ENCODE peak calls at places on chromosomes 6 and 20, in seven cellular contexts. H, P, I, L, K, T and O are unnamed samples.

GRCh38 chr6:136666041-136666440 is 115.8 kb upstream of the MAP7 start:
- DNase-seq in L (no peak), T (no peak), I (no peak), H (no peak), P (no peak), K (no peak), O (no peak)

GRCh38 chr6:131923356-131923755 is 27.8 kb downstream of the CCN2 start:
- DNase-seq in T (peak; percentile 66), P (peak; percentile 51), L (peak; percentile 65), K (no peak), I (no peak), H (no peak), O (peak; percentile 67)

GRCh38 chr6:29696147-29697129 is 15.5 kb upstream of the ZFP57 start:
- DNase-seq in L (no peak), K (no peak), P (no peak), T (no peak), H (no peak), I (no peak), O (no peak)

GRCh38 chr6:95515975-95516374 is 61.4 kb upstream of the MANEA start:
- DNase-seq in I (no peak), T (no peak), P (no peak), L (no peak), K (no peak), H (no peak), O (no peak)

GRCh38 chr20:37275125-37275524 is 13.5 kb upstream of the GHRH start:
- DNase-seq in T (no peak), L (no peak), P (no peak), K (no peak), H (no peak), I (no peak), O (no peak)

GRCh38 chr6:138491020-138491419 is 8.3 kb downstream of the NHSL1 start:
- DNase-seq in H (no peak), P (no peak), I (no peak), T (no peak), L (no peak), K (no peak), O (no peak)

GRCh38 chr6:37485259-37485658 is 14.4 kb downstream of the CCDC167 start:
- DNase-seq in L (peak; percentile 69), H (no peak), K (no peak), P (no peak), T (no peak), I (no peak), O (no peak)

GRCh38 chr20:33649201-33649631 is 12.9 kb upstream of the C20orf144 start:
- DNase-seq in P (peak; percentile 37), H (peak; percentile 68), K (no peak), T (no peak), L (no peak), I (no peak), O (peak; percentile 31)

GRCh38 chr20:17810847-17811604 is 111.3 kb downstream of the BANF2 start:
- DNase-seq in H (no peak), T (no peak), L (no peak), K (no peak), P (no peak), I (no peak), O (no peak)

GRCh38 chr6:91730710-91731109 is 1143.8 kb upstream of the MAP3K7 start:
- DNase-seq in K (no peak), T (no peak), I (no peak), P (no peak), L (no peak), H (no peak), O (no peak)

GRCh38 chr20:59822291-59823029 is 111.0 kb downstream of the SYCP2 start:
- DNase-seq in L (no peak), I (no peak), P (no peak), T (no peak), H (peak; percentile 39), K (no peak), O (no peak)

GRCh38 chr6:75337805-75338204 is 53.2 kb upstream of the TMEM30A start:
- DNase-seq in P (no peak), K (no peak), I (no peak), L (no peak), H (no peak), T (no peak), O (no peak)

GRCh38 chr6:80163754-80164187 is 57.3 kb downstream of the BCKDHB start:
- DNase-seq in T (no peak), K (no peak), P (no peak), I (no peak), L (no peak), H (no peak), O (no peak)

GRCh38 chr6:87588756-87589407 is 905 bp downstream of the RARS2 start:
- DNase-seq in T (no peak), H (no peak), I (no peak), K (no peak), L (no peak), P (no peak), O (no peak)

GRCh38 chr20:3051385-3052019 is 5.7 kb downstream of the MRPS26 start:
- DNase-seq in I (no peak), L (no peak), T (no peak), H (no peak), P (no peak), K (no peak), O (no peak)

GRCh38 chr6:154230910-154231595 is 125.5 kb downstream of the IPCEF1 start:
- DNase-seq in P (no peak), K (no peak), H (no peak), T (no peak), L (no peak), I (no peak), O (no peak)

GRCh38 chr20:2179233-2179580 is 77.6 kb downstream of the STK35 start:
- DNase-seq in T (no peak), H (no peak), I (no peak), L (no peak), P (no peak), K (no peak), O (no peak)

GRCh38 chr20:10857362-10858070 is 183.7 kb upstream of the JAG1 start:
- DNase-seq in P (peak; percentile 21), H (no peak), T (peak; percentile 53), I (peak; percentile 70), K (peak; percentile 68), L (no peak), O (peak; percentile 13)

GRCh38 chr6:52337633-52338290 is 24.2 kb upstream of the PAQR8 start:
- DNase-seq in T (no peak), L (no peak), I (no peak), P (no peak), H (no peak), K (no peak), O (no peak)

GRCh38 chr6:5305968-5306626 is 44.8 kb downstream of the FARS2 start:
- DNase-seq in T (no peak), P (no peak), L (no peak), I (no peak), H (no peak), K (no peak), O (no peak)

GRCh38 chr6:14635195-14635594 is 517.6 kb downstream of the CD83 start:
- DNase-seq in T (no peak), K (no peak), H (peak; percentile 86), P (no peak), I (no peak), L (no peak), O (no peak)

GRCh38 chr20:17914957-17915356 is 53.6 kb downstream of the SNX5 start:
- DNase-seq in I (no peak), P (no peak), T (no peak), L (no peak), K (no peak), H (no peak), O (no peak)

GRCh38 chr6:14094721-14095120 is 22.9 kb upstream of the CD83 start:
- DNase-seq in K (no peak), H (no peak), T (no peak), L (no peak), P (no peak), I (no peak), O (no peak)

GRCh38 chr6:25387483-25387882 is 108.3 kb downstream of the CARMIL1 start:
- DNase-seq in T (no peak), K (no peak), L (no peak), I (no peak), H (no peak), P (no peak), O (no peak)

DNA sequence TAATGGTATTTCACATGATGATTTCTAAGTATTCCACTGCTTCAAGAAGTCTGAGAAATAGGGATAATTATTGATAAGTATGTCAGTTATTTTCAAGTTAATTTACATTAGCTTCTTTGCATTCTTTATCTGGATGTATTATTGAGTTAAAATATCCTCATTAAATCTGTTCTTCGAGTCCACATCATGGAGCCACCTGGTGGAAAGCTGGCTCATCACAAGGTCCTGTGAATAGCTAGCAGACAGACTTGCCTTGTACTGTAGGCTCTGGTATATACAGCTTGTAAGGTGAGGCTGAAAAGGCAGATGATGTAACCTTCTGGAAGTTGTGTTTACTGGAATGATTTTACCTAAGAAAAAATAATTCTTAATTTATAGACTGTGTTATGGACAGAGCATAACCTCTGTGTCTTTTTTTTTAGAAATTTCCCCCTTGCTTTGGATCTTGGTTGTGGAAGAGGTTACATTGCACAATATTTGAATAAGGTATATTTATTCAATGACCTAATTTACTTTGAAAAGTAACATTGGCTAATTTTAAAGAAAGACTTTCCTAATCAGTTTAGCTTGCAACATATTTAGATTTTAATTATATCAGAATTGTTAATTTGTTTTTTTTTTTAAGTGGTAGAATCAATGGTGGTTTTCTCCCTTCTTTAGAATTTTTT is 3.5 kb downstream of the NDUFAF5 start:
- DNase-seq in P (peak; percentile 18), I (peak; percentile 65), H (no peak), T (peak; percentile 32), K (no peak), L (peak; percentile 19), O (peak; percentile 61)
- TF ChIP-seq CTCF in P (peak; percentile 37), I (peak; percentile 55), H (peak; percentile 22), T (peak; percentile 39), K (no peak), L (peak; percentile 43), O (peak; percentile 48)

GRCh38 chr6:68273297-68273696 is 361.8 kb upstream of the ADGRB3 start:
- DNase-seq in P (no peak), K (no peak), I (no peak), H (no peak), L (no peak), T (no peak), O (no peak)
- H3K4me1 ChIP-seq in P (no peaks in the 10 kb centered on the region), K (no peaks in the 10 kb centered on the region), I (no peaks in the 10 kb centered on the region), H (no peaks in the 10 kb centered on the region), L (no peaks in the 10 kb centered on the region), T (no peaks in the 10 kb centered on the region), O (no peaks in the 10 kb centered on the region)

GRCh38 chr6:32177182-32177787 is 920 bp upstream of the RNF5 start:
- DNase-seq in I (no peak), K (no peak), P (peak; percentile 56), T (no peak), L (peak; percentile 52), H (no peak), O (no peak)
- TF ChIP-seq POLR2A in I (peak; percentile 35), K (peak; percentile 29), P (peak; percentile 63), T (peak; percentile 7), L (peak; percentile 62), H (no peak), O (peak; percentile 35)

GRCh38 chr6:133683603-133684002 is 205.3 kb upstream of the TCF21 start:
- DNase-seq in I (no peak), K (no peak), P (no peak), L (no peak), T (no peak), H (no peak), O (no peak)

GRCh38 chr6:133680994-133681393 is 207.9 kb upstream of the TCF21 start:
- DNase-seq in H (no peak), K (no peak), I (no peak), L (no peak), T (no peak), P (no peak), O (no peak)

GRCh38 chr6:133681880-133682279 is 207.0 kb upstream of the TCF21 start:
- DNase-seq in K (no peak), H (no peak), T (no peak), I (no peak), P (no peak), L (no peak), O (no peak)

GRCh38 chr6:133682506-133683290 is 206.2 kb upstream of the TCF21 start:
- DNase-seq in T (no peak), H (no peak), K (no peak), L (no peak), P (no peak), I (no peak), O (no peak)
- TF ChIP-seq CTCF in T (no peak), H (no peak), K (no peak), L (no peak), P (no peak), I (no peak), O (no peak)